ENCODE peak calls at places on chromosomes 5 and 9, in seven cellular contexts. One of them, this sample, is unnamed.

GRCh38 chr5:57172466-57172961 is 1.3 kb upstream of the GPBP1 start:
- DNase-seq in HepG2: no peak
- DNase-seq in T-helper 2 cell: peak
- DNase-seq in CD4-positive, alpha-beta T cell: no peak
- DNase-seq in ascending aorta: no peak
- DNase-seq in WERI-Rb-1: no peak
- DNase-seq in stimulated activated CD4-positive, alpha-beta T cell treated with anti-CD3 and anti-CD28 coated beads, Interleukin-4, amount 100 ng/mL, for 1 hour: no peak
- DNase-seq in this sample: peak

GRCh38 chr5:112338681-112339337 is 80.3 kb downstream of the EPB41L4A start:
- DNase-seq in CD4-positive, alpha-beta T cell: no peak
- DNase-seq in T-helper 2 cell: no peak
- DNase-seq in stimulated activated CD4-positive, alpha-beta T cell treated with anti-CD3 and anti-CD28 coated beads, Interleukin-4, amount 100 ng/mL, for 1 hour: no peak
- DNase-seq in ascending aorta: no peak
- DNase-seq in WERI-Rb-1: no peak
- DNase-seq in HepG2: peak
- DNase-seq in this sample: no peak

GRCh38 chr5:124735169-124735858 is 11.1 kb downstream of the ZNF608 start:
- DNase-seq in ascending aorta: no peak
- DNase-seq in CD4-positive, alpha-beta T cell: no peak
- DNase-seq in WERI-Rb-1: peak
- DNase-seq in stimulated activated CD4-positive, alpha-beta T cell treated with anti-CD3 and anti-CD28 coated beads, Interleukin-4, amount 100 ng/mL, for 1 hour: no peak
- DNase-seq in T-helper 2 cell: no peak
- DNase-seq in HepG2: no peak
- DNase-seq in this sample: no peak

GRCh38 chr9:89992326-89993208 is 387.8 kb downstream of the GADD45G start:
- DNase-seq in WERI-Rb-1: no peak
- DNase-seq in stimulated activated CD4-positive, alpha-beta T cell treated with anti-CD3 and anti-CD28 coated beads, Interleukin-4, amount 100 ng/mL, for 1 hour: no peak
- DNase-seq in HepG2: no peak
- DNase-seq in CD4-positive, alpha-beta T cell: no peak
- DNase-seq in ascending aorta: no peak
- DNase-seq in T-helper 2 cell: no peak
- DNase-seq in this sample: no peak

GRCh38 chr5:170137694-170138214 is 32.1 kb downstream of the FOXI1 start:
- DNase-seq in T-helper 2 cell: no peak
- DNase-seq in stimulated activated CD4-positive, alpha-beta T cell treated with anti-CD3 and anti-CD28 coated beads, Interleukin-4, amount 100 ng/mL, for 1 hour: no peak
- DNase-seq in WERI-Rb-1: no peak
- DNase-seq in HepG2: no peak
- DNase-seq in CD4-positive, alpha-beta T cell: no peak
- DNase-seq in ascending aorta: no peak
- DNase-seq in this sample: no peak

GRCh38 chr5:95731571-95732554 is 727 bp downstream of the RHOBTB3 start:
- DNase-seq in stimulated activated CD4-positive, alpha-beta T cell treated with anti-CD3 and anti-CD28 coated beads, Interleukin-4, amount 100 ng/mL, for 1 hour: peak
- DNase-seq in WERI-Rb-1: peak
- DNase-seq in CD4-positive, alpha-beta T cell: peak
- DNase-seq in HepG2: peak
- DNase-seq in T-helper 2 cell: peak
- DNase-seq in ascending aorta: peak
- DNase-seq in this sample: no peak

GRCh38 chr9:100087218-100087617 is 11.6 kb downstream of the ERP44 start:
- DNase-seq in CD4-positive, alpha-beta T cell: no peak
- DNase-seq in WERI-Rb-1: no peak
- DNase-seq in T-helper 2 cell: peak
- DNase-seq in stimulated activated CD4-positive, alpha-beta T cell treated with anti-CD3 and anti-CD28 coated beads, Interleukin-4, amount 100 ng/mL, for 1 hour: no peak
- DNase-seq in HepG2: no peak
- DNase-seq in ascending aorta: no peak
- DNase-seq in this sample: no peak

GRCh38 chr9:116572095-116572748 is 114.9 kb upstream of the TRIM32 start:
- DNase-seq in T-helper 2 cell: peak
- DNase-seq in WERI-Rb-1: peak
- DNase-seq in ascending aorta: peak
- DNase-seq in HepG2: peak
- DNase-seq in stimulated activated CD4-positive, alpha-beta T cell treated with anti-CD3 and anti-CD28 coated beads, Interleukin-4, amount 100 ng/mL, for 1 hour: no peak
- DNase-seq in CD4-positive, alpha-beta T cell: no peak
- DNase-seq in this sample: peak

GRCh38 chr5:170473642-170474041 is 30.2 kb upstream of the KCNIP1 start:
- DNase-seq in T-helper 2 cell: no peak
- DNase-seq in stimulated activated CD4-positive, alpha-beta T cell treated with anti-CD3 and anti-CD28 coated beads, Interleukin-4, amount 100 ng/mL, for 1 hour: no peak
- DNase-seq in WERI-Rb-1: no peak
- DNase-seq in ascending aorta: no peak
- DNase-seq in HepG2: no peak
- DNase-seq in CD4-positive, alpha-beta T cell: no peak
- DNase-seq in this sample: no peak

GRCh38 chr5:11324521-11325289 is 563.7 kb upstream of the DAP start:
- DNase-seq in ascending aorta: no peak
- DNase-seq in CD4-positive, alpha-beta T cell: no peak
- DNase-seq in HepG2: no peak
- DNase-seq in stimulated activated CD4-positive, alpha-beta T cell treated with anti-CD3 and anti-CD28 coated beads, Interleukin-4, amount 100 ng/mL, for 1 hour: no peak
- DNase-seq in T-helper 2 cell: no peak
- DNase-seq in WERI-Rb-1: no peak
- DNase-seq in this sample: no peak

GRCh38 chr9:517993-518392 is 303.3 kb downstream of the DOCK8 start:
- DNase-seq in WERI-Rb-1: no peak
- DNase-seq in stimulated activated CD4-positive, alpha-beta T cell treated with anti-CD3 and anti-CD28 coated beads, Interleukin-4, amount 100 ng/mL, for 1 hour: no peak
- DNase-seq in HepG2: no peak
- DNase-seq in CD4-positive, alpha-beta T cell: no peak
- DNase-seq in T-helper 2 cell: no peak
- DNase-seq in ascending aorta: no peak
- DNase-seq in this sample: no peak

GRCh38 chr9:104808030-104808614 is 44.2 kb downstream of the NIPSNAP3B start:
- DNase-seq in ascending aorta: no peak
- DNase-seq in T-helper 2 cell: no peak
- DNase-seq in CD4-positive, alpha-beta T cell: no peak
- DNase-seq in HepG2: no peak
- DNase-seq in stimulated activated CD4-positive, alpha-beta T cell treated with anti-CD3 and anti-CD28 coated beads, Interleukin-4, amount 100 ng/mL, for 1 hour: no peak
- DNase-seq in WERI-Rb-1: peak
- DNase-seq in this sample: no peak

GRCh38 chr5:170848033-170848432 is 13.8 kb upstream of the RANBP17 start:
- DNase-seq in WERI-Rb-1: no peak
- DNase-seq in T-helper 2 cell: no peak
- DNase-seq in CD4-positive, alpha-beta T cell: no peak
- DNase-seq in ascending aorta: no peak
- DNase-seq in HepG2: no peak
- DNase-seq in stimulated activated CD4-positive, alpha-beta T cell treated with anti-CD3 and anti-CD28 coated beads, Interleukin-4, amount 100 ng/mL, for 1 hour: no peak
- DNase-seq in this sample: no peak

GRCh38 chr5:172531704-172532026 is 77.3 kb upstream of the SH3PXD2B start:
- DNase-seq in WERI-Rb-1: no peak
- DNase-seq in CD4-positive, alpha-beta T cell: no peak
- DNase-seq in HepG2: no peak
- DNase-seq in ascending aorta: peak
- DNase-seq in stimulated activated CD4-positive, alpha-beta T cell treated with anti-CD3 and anti-CD28 coated beads, Interleukin-4, amount 100 ng/mL, for 1 hour: no peak
- DNase-seq in T-helper 2 cell: no peak
- DNase-seq in this sample: no peak

GRCh38 chr5:179439181-179439990 is 94.1 kb upstream of the ADAMTS2 start:
- DNase-seq in WERI-Rb-1: peak
- DNase-seq in CD4-positive, alpha-beta T cell: no peak
- DNase-seq in stimulated activated CD4-positive, alpha-beta T cell treated with anti-CD3 and anti-CD28 coated beads, Interleukin-4, amount 100 ng/mL, for 1 hour: no peak
- DNase-seq in HepG2: no peak
- DNase-seq in ascending aorta: no peak
- DNase-seq in T-helper 2 cell: no peak
- DNase-seq in this sample: no peak

GRCh38 chr9:86176468-86176867 is 77.1 kb upstream of the GOLM1 start:
- DNase-seq in stimulated activated CD4-positive, alpha-beta T cell treated with anti-CD3 and anti-CD28 coated beads, Interleukin-4, amount 100 ng/mL, for 1 hour: no peak
- DNase-seq in T-helper 2 cell: no peak
- DNase-seq in WERI-Rb-1: no peak
- DNase-seq in CD4-positive, alpha-beta T cell: no peak
- DNase-seq in ascending aorta: no peak
- DNase-seq in HepG2: no peak
- DNase-seq in this sample: no peak

This sample was measured in stimulated activated naive B cell treated with anti-CD40 and anti-IgM and Interleukin-4, amounts not matched to agents 10 μg/mL and 1 μg/mL and 100 μg/mL, for 72 hours.